ENCODE peak calls at places on chromosomes 16 and 17, in six cellular contexts. Z is astrocyte of the spinal cord; G is CD8-positive, alpha-beta T cell; W is MCF 10A; M is AG04450; R is IMR-90. B is an unnamed sample.

GRCh38 chr17:82876602-82877391 is 37.0 kb upstream of the ZNF750 start:
- DNase-seq in Z (peak), G (no peak), W (peak), M (peak), R (peak), B (no peak)

GRCh38 chr17:53032861-53033271 is 789.9 kb upstream of the KIF2B start:
- DNase-seq in Z (peak), G (no peak), W (peak), M (no peak), R (peak), B (no peak)

GRCh38 chr17:33099252-33099651 is 107.6 kb downstream of the SPACA3 start:
- DNase-seq in Z (no peak), G (no peak), W (no peak), M (no peak), R (no peak), B (no peak)

GRCh38 chr17:77458202-77459017 is 317.6 kb downstream of the SEC14L1 start:
- DNase-seq in Z (no peak), G (peak), W (no peak), M (no peak), R (no peak), B (no peak)

GRCh38 chr17:34051046-34051445 is 204.0 kb upstream of the CCL2 start:
- DNase-seq in Z (no peak), G (no peak), W (no peak), M (no peak), R (no peak), B (no peak)

GRCh38 chr17:80474933-80475915 is 1.2 kb downstream of the NPTX1 start:
- DNase-seq in Z (no peak), G (no peak), W (peak), M (no peak), R (no peak), B (no peak)

GRCh38 chr16:52254753-52255152 is 292.2 kb downstream of the TOX3 start:
- DNase-seq in Z (no peak), G (no peak), W (peak), M (no peak), R (no peak), B (no peak)

GRCh38 chr16:88561485-88562369 is 8.5 kb upstream of the ZC3H18 start:
- DNase-seq in Z (peak), G (peak), W (peak), M (peak), R (peak), B (peak)

DNA sequence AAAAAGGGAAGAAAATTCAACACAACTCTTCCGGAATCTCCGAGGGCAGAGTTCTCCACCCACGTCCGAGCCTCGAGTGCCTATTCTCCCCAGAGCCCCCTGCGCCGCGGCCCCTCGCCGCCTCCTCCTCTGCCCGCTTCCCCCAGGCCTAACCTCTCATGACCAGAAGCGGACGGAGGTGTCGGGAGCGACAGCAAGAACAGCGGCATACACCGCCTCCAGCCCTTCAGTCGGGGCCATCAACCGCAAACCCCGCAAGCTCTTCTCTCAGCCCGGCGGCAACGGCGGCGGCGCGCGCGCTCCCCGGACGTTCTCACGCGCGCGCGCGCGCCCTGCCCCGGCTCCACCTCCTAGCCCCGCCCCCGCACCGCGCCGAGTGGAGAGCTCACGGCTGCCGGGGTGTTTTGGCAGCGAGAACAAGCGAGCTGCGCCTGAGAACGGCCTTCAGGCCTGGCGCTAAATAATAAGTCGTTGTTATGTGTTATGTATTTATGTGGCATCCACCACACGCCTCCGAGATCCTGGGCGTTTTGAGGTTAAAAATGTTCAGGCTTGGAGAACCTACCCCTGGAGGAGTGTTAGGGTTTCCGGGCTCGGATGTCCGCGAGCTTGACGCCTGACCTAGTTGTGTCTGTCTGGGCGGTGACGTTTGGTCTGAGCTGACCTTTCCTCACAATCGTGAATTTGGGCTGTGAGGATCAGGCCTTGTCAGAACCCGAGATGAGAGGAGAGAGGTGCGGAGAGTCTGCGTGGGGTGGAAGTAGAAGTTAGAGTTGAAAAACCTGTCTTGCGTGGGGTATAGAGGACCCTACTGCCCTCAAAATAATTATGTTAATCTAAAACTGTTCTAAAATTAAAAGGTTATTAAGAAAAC is at the start of gene RNFT1:
- DNase-seq in Z (peak), G (peak), W (peak), M (peak), R (peak), B (peak)
- TF ChIP-seq CTCF in Z (no peak), G (no peak), W (no peak), M (no peak), R (no peak), B (no peak)

GRCh38 chr17:48952904-48953303 is 8.3 kb upstream of the SNF8 start:
- DNase-seq in Z (no peak), G (no peak), W (no peak), M (no peak), R (no peak), B (no peak)

GRCh38 chr17:48951572-48951971 is 6.9 kb upstream of the SNF8 start:
- DNase-seq in Z (no peak), G (no peak), W (no peak), M (no peak), R (no peak), B (no peak)

GRCh38 chr17:48954300-48954755 is 9.7 kb upstream of the SNF8 start:
- DNase-seq in Z (peak), G (no peak), W (peak), M (no peak), R (peak), B (no peak)
- TF ChIP-seq CTCF in Z (peak), G (no peak), W (peak), M (peak), R (peak), B (no peak)

GRCh38 chr17:66570353-66571195 is 264.3 kb upstream of the CACNG5 start:
- DNase-seq in Z (no peak), G (no peak), W (peak), M (no peak), R (peak), B (no peak)
- TF ChIP-seq CTCF in Z (no peak), G (no peak), W (no peak), M (no peak), R (no peak), B (no peak)

DNA sequence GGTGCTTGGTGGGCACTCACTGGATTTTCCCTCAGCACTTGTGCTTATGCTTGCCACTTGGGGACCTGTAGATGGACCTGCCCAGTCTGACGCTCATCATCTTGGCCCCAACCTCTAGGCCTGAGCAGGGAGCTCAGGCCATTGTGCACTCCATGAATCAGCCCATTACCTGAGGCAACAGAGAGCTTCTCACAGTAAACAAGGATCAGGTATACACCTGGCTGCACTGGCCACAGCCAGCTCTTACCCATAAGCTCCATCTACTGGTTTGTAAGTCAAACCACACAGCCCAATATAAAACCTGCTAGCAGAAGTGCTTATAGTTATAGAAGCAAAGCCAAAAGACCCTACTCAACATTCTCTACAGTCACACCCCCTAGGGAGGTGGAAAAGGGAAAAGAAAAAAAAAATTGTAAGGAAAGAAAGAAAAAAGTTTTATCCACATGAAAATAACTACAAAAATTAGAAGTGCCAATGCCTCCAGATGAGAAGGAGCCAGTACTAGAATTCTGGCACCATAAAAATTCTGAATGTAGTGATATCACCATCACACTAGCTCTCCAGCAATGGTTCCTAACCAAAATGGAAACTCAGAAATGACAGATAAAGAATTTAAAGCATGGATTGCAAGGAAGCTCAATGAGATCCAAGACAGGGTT is 87.8 kb upstream of the CDH5 start:
- DNase-seq in Z (no peak), G (no peak), W (peak), M (no peak), R (no peak), B (no peak)
- TF ChIP-seq CTCF in Z (no peak), G (no peak), W (peak), M (no peak), R (no peak), B (no peak)

GRCh38 chr17:73342057-73342522 is 30.3 kb upstream of the CDC42EP4 start:
- DNase-seq in Z (peak), G (no peak), W (peak), M (no peak), R (peak), B (no peak)

GRCh38 chr17:73343168-73343634 is 31.4 kb upstream of the CDC42EP4 start:
- DNase-seq in Z (peak), G (no peak), W (no peak), M (peak), R (peak), B (no peak)

GRCh38 chr17:73341350-73342056 is 29.7 kb upstream of the CDC42EP4 start:
- DNase-seq in Z (no peak), G (no peak), W (peak), M (no peak), R (no peak), B (no peak)

GRCh38 chr17:73343739-73344454 is 32.1 kb upstream of the CDC42EP4 start:
- DNase-seq in Z (no peak), G (no peak), W (no peak), M (no peak), R (no peak), B (no peak)

DNA sequence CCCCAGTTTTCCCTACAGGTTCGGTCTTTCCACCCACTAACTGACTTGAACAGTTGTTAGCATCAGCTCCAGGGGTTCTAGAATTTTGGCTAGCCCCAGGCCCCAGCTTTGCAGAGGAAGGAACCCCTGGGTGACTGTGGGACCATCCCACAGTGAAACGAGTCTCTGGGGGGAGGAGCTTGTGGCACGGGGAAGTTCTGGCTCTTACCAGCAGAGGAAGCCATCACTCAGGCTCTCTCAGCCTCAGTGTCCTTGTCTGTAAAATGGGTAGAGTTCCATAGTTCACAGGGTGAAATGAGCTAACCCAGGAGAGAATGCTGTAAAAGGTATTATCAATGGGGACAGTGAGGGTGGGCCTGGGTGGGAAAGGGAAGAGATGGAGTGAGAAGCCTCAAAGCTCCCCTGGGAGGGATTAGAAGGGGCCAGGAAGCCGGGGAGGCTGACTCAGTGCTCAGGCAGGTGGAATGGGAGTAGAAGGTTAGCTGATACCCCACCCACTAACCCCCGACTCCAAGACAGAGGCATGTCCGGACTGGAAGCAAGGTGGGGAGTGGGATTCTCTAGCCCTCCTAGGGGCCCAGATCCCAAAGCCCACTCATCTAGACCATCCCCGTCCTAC is 30.9 kb upstream of the CDC42EP4 start:
- DNase-seq in Z (no peak), G (no peak), W (no peak), M (no peak), R (peak), B (no peak)
- TF ChIP-seq CTCF in Z (no peak), G (no peak), W (no peak), M (peak), R (peak), B (no peak)

GRCh38 chr16:67807148-67807682 is 526 bp downstream of the TSNAXIP1 start:
- DNase-seq in Z (no peak), G (no peak), W (no peak), M (no peak), R (no peak), B (no peak)
- TF ChIP-seq CTCF in Z (peak), G (no peak), W (no peak), M (peak), R (peak), B (no peak)

GRCh38 chr16:76729525-76729924 is 452.3 kb downstream of the CNTNAP4 start:
- DNase-seq in Z (no peak), G (no peak), W (peak), M (no peak), R (no peak), B (no peak)
- TF ChIP-seq CTCF in Z (no peak), G (no peak), W (no peak), M (no peak), R (no peak), B (no peak)

GRCh38 chr16:24833352-24833751 is 12.4 kb upstream of the SLC5A11 start:
- DNase-seq in Z (no peak), G (no peak), W (no peak), M (no peak), R (no peak), B (no peak)

GRCh38 chr16:24836836-24837235 is 8.9 kb upstream of the SLC5A11 start:
- DNase-seq in Z (no peak), G (no peak), W (no peak), M (no peak), R (no peak), B (no peak)

GRCh38 chr16:24838554-24839266 is 7.1 kb upstream of the SLC5A11 start:
- DNase-seq in Z (peak), G (no peak), W (peak), M (no peak), R (peak), B (no peak)

GRCh38 chr16:24837969-24838368 is 7.8 kb upstream of the SLC5A11 start:
- DNase-seq in Z (no peak), G (no peak), W (no peak), M (no peak), R (no peak), B (no peak)

GRCh38 chr16:24834459-24835335 is 11.1 kb upstream of the SLC5A11 start:
- DNase-seq in Z (peak), G (no peak), W (peak), M (no peak), R (peak), B (no peak)
- TF ChIP-seq CTCF in Z (peak), G (no peak), W (peak), M (peak), R (peak), B (no peak)

DNA sequence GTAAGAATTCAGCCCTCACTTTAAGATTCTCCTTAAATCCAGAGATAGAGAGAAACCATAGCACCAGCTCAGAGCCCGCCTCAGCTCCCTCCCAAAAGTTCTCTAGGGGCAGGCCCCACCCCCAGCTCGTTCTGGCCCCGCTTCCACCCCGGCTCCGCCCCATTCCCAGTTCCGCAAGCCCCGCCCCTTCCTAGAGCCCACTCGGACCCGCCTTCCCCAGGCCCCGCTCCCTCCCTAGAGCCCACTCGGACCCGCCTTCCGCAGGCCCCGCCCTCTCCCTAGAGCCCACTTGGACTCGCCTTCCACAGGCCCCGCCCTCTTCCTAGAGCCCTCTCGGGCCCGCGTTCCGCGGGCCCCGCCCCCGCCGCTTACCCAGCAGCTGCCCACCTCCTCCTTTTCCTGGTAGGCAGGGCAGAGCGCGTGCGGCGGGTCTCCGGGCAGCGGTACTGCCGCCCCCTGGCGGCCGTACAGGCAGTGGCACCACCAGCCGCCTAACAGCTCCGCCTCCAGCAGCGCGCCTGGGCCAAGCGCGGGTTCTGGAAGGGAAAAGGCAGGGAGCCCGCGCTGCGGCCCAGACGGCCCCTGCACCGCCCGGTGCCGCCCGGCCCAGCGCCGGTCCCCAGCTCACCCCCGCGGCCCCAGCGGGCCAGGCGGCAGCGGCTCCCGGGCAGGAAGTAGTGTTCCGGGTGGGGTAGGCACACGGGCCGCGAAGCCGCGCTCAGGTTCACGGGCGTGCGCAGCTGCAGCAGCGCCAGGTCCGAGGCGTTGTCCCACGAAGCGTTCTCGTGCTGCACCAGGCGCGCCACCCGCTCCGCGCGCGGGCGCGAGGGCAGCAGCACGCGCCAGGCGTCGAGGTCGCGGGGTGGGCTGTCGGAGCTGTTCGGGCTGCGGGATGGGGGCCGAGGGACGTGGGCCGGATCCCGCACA is 6.8 kb upstream of the PRSS8 start:
- DNase-seq in Z (peak), G (peak), W (peak), M (peak), R (peak), B (peak)
- TF ChIP-seq CTCF in Z (peak), G (peak), W (peak), M (peak), R (peak), B (peak)

GRCh38 chr17:37385439-37385990 is 9.7 kb downstream of the C17orf78 start:
- DNase-seq in Z (no peak), G (no peak), W (no peak), M (no peak), R (no peak), B (no peak)
- TF ChIP-seq CTCF in Z (no peak), G (no peak), W (no peak), M (no peak), R (no peak), B (no peak)

B was measured in natural killer cell.